ENCODE peak calls at places on chromosomes 16 and 17, in five cellular contexts. W, X, E, K and P are unnamed samples.

GRCh38 chr17:48608494-48608834 is 2.4 kb downstream of the HOXB7 start:
- DNase-seq in E (no peak), X (no peak), W (no peak), K (no peak), P (no peak)

GRCh38 chr16:12300490-12300889 is 324.0 kb downstream of the SNX29 start:
- DNase-seq in E (no peak), K (no peak), X (no peak), W (no peak), P (no peak)

GRCh38 chr16:86414991-86415740 is 95.2 kb upstream of the FOXF1 start:
- DNase-seq in X (no peak), E (peak; percentile 36), K (no peak), W (peak; percentile 59), P (no peak)

GRCh38 chr17:3906881-3907280 is 9.4 kb downstream of the P2RX1 start:
- DNase-seq in W (no peak), E (no peak), X (no peak), K (no peak), P (no peak)

GRCh38 chr17:73976147-73976546 is 227.3 kb upstream of the RPL38 start:
- DNase-seq in X (no peak), E (no peak), K (no peak), W (no peak), P (no peak)

GRCh38 chr16:20928774-20929411 is 28.3 kb downstream of the LYRM1 start:
- DNase-seq in E (no peak), K (no peak), W (no peak), X (no peak), P (no peak)

GRCh38 chr17:37310940-37311339 is 64.8 kb upstream of the C17orf78 start:
- DNase-seq in K (no peak), E (no peak), X (no peak), W (no peak), P (no peak)

GRCh38 chr17:80839401-80839800 is 152.2 kb upstream of the CHMP6 start:
- DNase-seq in K (no peak), W (no peak), E (peak; percentile 10), X (no peak), P (no peak)

GRCh38 chr16:31875112-31875803 is 1.7 kb downstream of the ZNF267 start:
- DNase-seq in X (no peak), K (no peak), W (no peak), E (no peak), P (no peak)
- H3K4me3 ChIP-seq in X (peak overlapping the region; percentile 92), K (no peak overlapping the region), W (peak overlapping the region; percentile 90), E (peak overlapping the region; percentile 84), P (peak overlapping the region; percentile 98)

GRCh38 chr16:703406-703805 is 2.2 kb downstream of the FBXL16 start:
- DNase-seq in E (no peak), K (no peak), W (no peak), X (no peak), P (no peak)

GRCh38 chr16:704047-704446 is 1.6 kb downstream of the FBXL16 start:
- DNase-seq in E (no peak), X (no peak), W (no peak), K (no peak), P (no peak)

GRCh38 chr16:704552-705380 is 835 bp downstream of the FBXL16 start:
- DNase-seq in W (no peak), X (no peak), K (no peak), E (no peak), P (no peak)

GRCh38 chr16:700684-701584 is 4.7 kb downstream of the FBXL16 start:
- DNase-seq in E (no peak), X (peak; percentile 74), K (peak; percentile 46), W (no peak), P (no peak)

GRCh38 chr16:702341-702740 is 3.3 kb downstream of the FBXL16 start:
- DNase-seq in K (no peak), X (no peak), E (no peak), W (no peak), P (no peak)
- H3K27me3 ChIP-seq in K (no peaks in the 10 kb centered on the region), X (peaks cover 27% of the 10 kb centered on the region), E (peaks cover 93% of the 10 kb centered on the region), W (peaks cover 98% of the 10 kb centered on the region), P (peaks cover 50% of the 10 kb centered on the region)

GRCh38 chr16:55482056-55482455 is 3.1 kb downstream of the MMP2 start:
- DNase-seq in W (no peak), K (no peak), X (no peak), E (no peak), P (no peak)
- H3K4me3 ChIP-seq in W (no peak overlapping the region), K (no peak overlapping the region), X (no peak overlapping the region), E (no peak overlapping the region), P (no peak overlapping the region)

GRCh38 chr16:89027281-89027680 is 50.3 kb upstream of the CBFA2T3 start:
- DNase-seq in X (no peak), K (no peak), E (no peak), W (no peak), P (no peak)
- H3K27me3 ChIP-seq in X (no peaks in the 10 kb centered on the region), K (no peaks in the 10 kb centered on the region), E (no peaks in the 10 kb centered on the region), W (peaks cover 35% of the 10 kb centered on the region), P (no peaks in the 10 kb centered on the region)

GRCh38 chr16:73053038-73053378 is 5.1 kb upstream of the ZFHX3 start:
- DNase-seq in E (no peak), X (no peak), K (no peak), W (no peak), P (no peak)
- H3K4me3 ChIP-seq in E (no peak overlapping the region), X (no peak overlapping the region), K (no peak overlapping the region), W (no peak overlapping the region), P (no peak overlapping the region)

GRCh38 chr16:55326261-55326802 is 2.3 kb downstream of the IRX6 start:
- DNase-seq in K (no peak), W (no peak), E (no peak), X (no peak), P (no peak)

GRCh38 chr16:55330726-55331647 is 7.0 kb downstream of the IRX6 start:
- DNase-seq in K (no peak), W (no peak), X (no peak), E (peak; percentile 54), P (no peak)

GRCh38 chr16:55328611-55329569 is 4.9 kb downstream of the IRX6 start:
- DNase-seq in X (no peak), W (no peak), E (no peak), K (no peak), P (no peak)

GRCh38 chr16:55331648-55332185 is 7.7 kb downstream of the IRX6 start:
- DNase-seq in K (no peak), W (no peak), E (no peak), X (no peak), P (no peak)

GRCh38 chr16:55329791-55330190 is 5.8 kb downstream of the IRX6 start:
- DNase-seq in W (no peak), K (no peak), X (no peak), E (no peak), P (no peak)
- H3K27me3 ChIP-seq in W (peaks cover 68% of the 10 kb centered on the region), K (no peaks in the 10 kb centered on the region), X (peaks cover 10% of the 10 kb centered on the region), E (peaks cover 28% of the 10 kb centered on the region), P (peaks cover 25% of the 10 kb centered on the region)

GRCh38 chr17:62216847-62217246 is 151.8 kb upstream of the MED13 start:
- DNase-seq in K (no peak), W (no peak), E (no peak), X (no peak), P (no peak)
- H3K4me3 ChIP-seq in K (no peak overlapping the region), W (no peak overlapping the region), E (no peak overlapping the region), X (no peak overlapping the region), P (no peak overlapping the region)